ENCODE peak calls at places on chromosomes 13 and 19, in eight cellular contexts. D is lower leg skin, U is adrenal gland, S is heart left ventricle, H is breast epithelium, F is endothelial cell of umbilical vein, W is sigmoid colon, N is gastrocnemius medialis. Z is an unnamed sample.

GRCh38 chr13:26561636-26562537 is 4.4 kb downstream of the WASF3 start:
- DNase-seq in D (no peak), U (no peak), S (no peak), H (no peak), F (peak), W (no peak), N (peak), Z (no peak)

GRCh38 chr13:100544866-100545683 is 43.5 kb downstream of the GGACT start:
- DNase-seq in D (no peak), U (no peak), S (peak), H (peak), F (peak), W (no peak), N (peak), Z (no peak)

GRCh38 chr13:43036386-43037220 is 13.2 kb downstream of the DNAJC15 start:
- DNase-seq in D (no peak), U (no peak), S (peak), H (no peak), F (no peak), W (peak), N (no peak), Z (no peak)

GRCh38 chr19:28472843-28473242 is 740.1 kb downstream of the UQCRFS1 start:
- DNase-seq in D (peak), U (peak), S (no peak), H (no peak), F (no peak), W (peak), N (no peak), Z (peak)

GRCh38 chr13:80400164-80400767 is 59.3 kb upstream of the SPRY2 start:
- DNase-seq in D (no peak), U (no peak), S (no peak), H (no peak), F (no peak), W (no peak), N (no peak), Z (no peak)

GRCh38 chr19:18479964-18480723 is 41.7 kb downstream of the ELL start:
- DNase-seq in D (peak), U (peak), S (no peak), H (peak), F (peak), W (peak), N (peak), Z (peak)

GRCh38 chr19:5631511-5632240 is 8.8 kb downstream of the SAFB start:
- DNase-seq in D (no peak), U (no peak), S (no peak), H (no peak), F (no peak), W (no peak), N (no peak), Z (no peak)

GRCh38 chr13:68125087-68125480 is 894.9 kb upstream of the PCDH9 start:
- DNase-seq in D (no peak), U (no peak), S (no peak), H (no peak), F (no peak), W (no peak), N (no peak), Z (no peak)

GRCh38 chr19:45762870-45763631 is 6.0 kb downstream of the SIX5 start:
- DNase-seq in D (no peak), U (no peak), S (no peak), H (no peak), F (no peak), W (peak), N (no peak), Z (no peak)

GRCh38 chr19:35291259-35291658 is 702 bp upstream of the MAG start:
- DNase-seq in D (no peak), U (no peak), S (no peak), H (no peak), F (no peak), W (no peak), N (no peak), Z (no peak)

GRCh38 chr19:36120984-36121358 is 5.7 kb downstream of the TBCB start:
- DNase-seq in D (no peak), U (no peak), S (no peak), H (no peak), F (no peak), W (no peak), N (no peak), Z (no peak)

GRCh38 chr13:35953537-35954206 is 177.5 kb downstream of the DCLK1 start:
- DNase-seq in D (peak), U (peak), S (peak), H (peak), F (peak), W (peak), N (peak), Z (peak)

GRCh38 chr13:40812102-40812501 is 22.7 kb downstream of the SLC25A15 start:
- DNase-seq in D (no peak), U (no peak), S (no peak), H (no peak), F (no peak), W (no peak), N (no peak), Z (no peak)

GRCh38 chr19:17946965-17947784 is 14.4 kb downstream of the CCDC124 start:
- DNase-seq in D (no peak), U (no peak), S (no peak), H (no peak), F (no peak), W (no peak), N (no peak), Z (no peak)

GRCh38 chr19:5877869-5878268 is 7.5 kb upstream of the FUT5 start:
- DNase-seq in D (no peak), U (no peak), S (no peak), H (no peak), F (no peak), W (no peak), N (no peak), Z (no peak)

GRCh38 chr19:2426661-2427322 is 594 bp downstream of the TIMM13 start:
- DNase-seq in D (no peak), U (peak), S (peak), H (no peak), F (no peak), W (peak), N (peak), Z (no peak)

GRCh38 chr19:45834970-45835369 is 19.9 kb upstream of the RSPH6A start:
- DNase-seq in D (no peak), U (no peak), S (no peak), H (no peak), F (no peak), W (no peak), N (no peak), Z (no peak)

GRCh38 chr13:52001120-52001731 is 10.0 kb downstream of the ATP7B start:
- DNase-seq in D (no peak), U (no peak), S (no peak), H (no peak), F (peak), W (no peak), N (no peak), Z (no peak)

GRCh38 chr13:98828614-98829013 is 76.1 kb upstream of the SLC15A1 start:
- DNase-seq in D (no peak), U (no peak), S (no peak), H (no peak), F (no peak), W (no peak), N (no peak), Z (no peak)
- TF ChIP-seq POLR2A in D (no peak), U (no peak), S (no peak), H (no peak), F (no peak), W (no peak), N (no peak), Z (no peak)

DNA sequence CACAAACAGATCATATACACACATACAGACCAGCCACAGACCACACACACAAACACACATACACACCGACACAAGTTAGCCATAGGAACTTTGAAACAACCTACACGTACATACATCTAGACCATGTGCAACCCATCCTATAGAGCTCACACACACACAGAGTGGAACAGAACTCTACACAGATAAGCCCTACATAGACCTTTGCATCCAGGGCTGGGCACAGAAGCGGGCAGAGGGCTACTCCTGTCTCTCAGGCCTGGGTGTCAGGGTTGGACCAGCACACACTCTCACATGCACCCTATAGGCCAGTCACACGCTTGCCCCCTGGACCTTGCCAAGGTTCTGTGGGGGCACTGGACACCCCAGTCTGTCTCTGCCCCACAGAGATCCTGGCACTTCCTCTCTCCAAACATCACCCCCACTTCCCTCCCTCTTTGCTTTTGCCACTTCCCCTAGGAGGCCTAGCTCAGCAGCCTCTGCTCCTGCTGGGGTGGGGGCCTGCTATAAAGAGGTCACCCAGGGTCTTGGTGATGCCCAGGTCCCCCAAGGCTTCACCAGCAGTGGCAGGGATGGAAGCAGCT is 5.8 kb upstream of the JUNB start:
- DNase-seq in D (peak), U (no peak), S (no peak), H (no peak), F (no peak), W (no peak), N (no peak), Z (no peak)
- TF ChIP-seq POLR2A in D (no peak), U (no peak), S (no peak), H (no peak), F (no peak), W (no peak), N (no peak), Z (no peak)

GRCh38 chr19:20079487-20079886 is 1.7 kb downstream of the ZNF90 start:
- DNase-seq in D (no peak), U (no peak), S (no peak), H (no peak), F (no peak), W (no peak), N (no peak), Z (no peak)

GRCh38 chr19:20072936-20073335 is 4.9 kb upstream of the ZNF90 start:
- DNase-seq in D (no peak), U (no peak), S (no peak), H (no peak), F (no peak), W (no peak), N (no peak), Z (no peak)

GRCh38 chr19:20078696-20079095 is 896 bp downstream of the ZNF90 start:
- DNase-seq in D (no peak), U (peak), S (peak), H (no peak), F (no peak), W (peak), N (no peak), Z (peak)

DNA sequence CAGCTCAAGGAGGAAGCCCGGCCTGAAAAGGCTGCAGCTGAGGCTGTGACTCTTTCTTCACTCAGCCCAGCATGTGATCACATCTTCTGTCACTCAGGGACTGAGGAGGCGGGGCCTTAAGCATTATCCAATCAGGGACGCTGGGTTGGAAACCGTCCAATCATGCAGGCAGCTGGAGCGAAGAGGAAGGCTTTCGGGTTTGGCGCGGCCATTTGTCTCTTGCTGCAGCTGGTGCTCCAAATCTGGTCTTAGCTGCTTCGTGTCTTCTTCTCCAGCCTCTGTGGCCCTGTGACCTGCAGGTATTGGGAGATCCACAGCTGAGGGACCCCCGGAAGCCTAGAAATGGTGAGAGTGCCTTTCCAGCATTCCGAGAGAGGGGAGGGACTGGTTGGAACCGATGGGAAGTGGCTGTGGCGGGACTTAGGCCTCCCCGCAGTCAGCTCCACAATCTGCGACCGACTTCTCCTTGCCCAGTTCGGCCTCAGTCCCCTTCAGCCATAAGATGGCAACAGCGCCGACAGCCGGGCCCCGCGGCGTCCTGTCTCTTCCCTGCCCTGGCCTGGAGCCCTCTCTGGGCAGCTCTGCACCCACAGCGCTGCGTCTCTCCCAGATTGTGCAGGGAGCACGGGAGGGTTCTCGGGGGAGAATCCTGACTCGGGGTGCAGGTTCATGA is at the start of gene ZNF90:
- DNase-seq in D (peak), U (peak), S (peak), H (peak), F (peak), W (peak), N (peak), Z (peak)
- TF ChIP-seq POLR2A in D (no peak), U (no peak), S (peak), H (no peak), F (no peak), W (no peak), N (no peak), Z (no peak)

DNA sequence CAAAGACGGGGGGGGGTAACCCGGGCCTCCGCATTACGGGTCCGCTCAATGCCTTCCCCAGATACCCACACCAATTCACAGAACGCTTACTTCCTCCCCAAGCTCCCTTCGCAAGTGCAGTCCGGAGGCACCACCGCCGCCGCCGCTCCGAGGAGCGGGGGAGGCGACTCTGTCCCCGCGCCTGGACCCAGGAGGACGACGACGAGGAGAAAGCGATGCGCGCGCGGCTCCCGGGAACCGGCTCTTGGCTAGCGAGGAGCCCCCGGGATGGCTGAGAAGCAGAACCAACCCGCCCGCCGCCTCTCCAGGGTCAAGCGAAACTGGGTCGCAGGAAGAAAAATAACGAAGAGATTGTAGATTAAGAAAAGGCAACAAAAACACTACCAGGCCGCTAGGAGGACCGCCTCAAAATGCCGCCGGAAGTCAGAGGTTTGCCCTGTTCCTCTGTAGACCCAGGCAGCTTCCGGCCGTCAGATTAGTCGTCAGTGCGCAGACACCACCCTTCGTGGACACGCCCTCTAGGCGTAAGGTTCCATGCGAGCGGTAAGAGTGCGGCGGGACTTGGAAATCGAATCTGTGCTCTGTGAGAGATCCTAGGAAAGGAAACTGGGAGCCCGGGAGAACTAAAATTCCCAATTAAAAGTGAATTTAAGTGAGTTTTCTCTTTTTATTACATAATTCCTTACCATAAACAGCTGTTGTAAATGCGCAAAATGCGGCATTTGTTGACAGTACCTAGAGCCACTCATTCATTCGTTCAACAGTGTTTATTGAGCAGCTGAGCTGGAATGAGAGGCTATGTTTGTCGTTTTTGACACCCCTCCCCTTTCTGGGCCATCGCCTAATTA is at the start of gene ZC3H13:
- DNase-seq in D (peak), U (peak), S (peak), H (peak), F (peak), W (peak), N (peak), Z (peak)
- TF ChIP-seq POLR2A in D (no peak), U (peak), S (peak), H (no peak), F (peak), W (peak), N (peak), Z (peak)

GRCh38 chr19:11639602-11640471 is 42.6 kb downstream of the ZNF627 start:
- DNase-seq in D (peak), U (peak), S (peak), H (peak), F (peak), W (peak), N (peak), Z (peak)
- TF ChIP-seq POLR2A in D (no peak), U (no peak), S (no peak), H (no peak), F (no peak), W (no peak), N (no peak), Z (no peak)

DNA sequence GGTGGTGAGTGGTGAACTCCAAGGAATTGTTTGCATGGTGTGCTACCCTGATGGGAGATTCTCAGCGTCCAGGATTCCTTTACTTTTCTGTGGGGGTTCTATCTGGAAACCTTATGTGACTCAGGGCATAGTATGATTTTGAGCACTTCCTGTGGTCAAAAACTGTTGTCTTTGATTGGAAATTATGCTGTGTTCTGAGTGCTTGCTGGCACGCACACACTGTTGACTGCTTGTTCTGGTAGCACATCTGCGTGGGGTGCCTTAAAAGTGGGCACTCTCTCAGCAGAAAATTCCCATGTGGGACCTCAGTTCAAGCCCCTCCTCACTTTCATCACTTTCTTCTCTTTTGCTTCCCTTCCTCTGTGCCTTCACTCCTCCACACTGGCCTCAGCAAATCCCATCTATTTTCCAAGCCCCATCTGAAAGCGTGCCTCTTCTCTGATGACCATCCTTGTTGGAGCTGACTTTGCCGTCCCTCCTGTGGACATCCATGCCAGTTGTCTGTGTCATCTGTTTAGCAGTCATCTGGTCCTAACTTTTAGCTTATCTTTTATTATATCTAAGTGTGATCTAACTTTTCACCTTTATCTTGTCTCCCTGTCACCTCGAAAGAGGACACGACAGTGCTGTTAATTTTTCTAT is 56.4 kb upstream of the NPAS1 start:
- DNase-seq in D (no peak), U (no peak), S (no peak), H (no peak), F (peak), W (no peak), N (no peak), Z (no peak)
- TF ChIP-seq POLR2A in D (no peak), U (no peak), S (no peak), H (no peak), F (no peak), W (no peak), N (no peak), Z (no peak)

DNA sequence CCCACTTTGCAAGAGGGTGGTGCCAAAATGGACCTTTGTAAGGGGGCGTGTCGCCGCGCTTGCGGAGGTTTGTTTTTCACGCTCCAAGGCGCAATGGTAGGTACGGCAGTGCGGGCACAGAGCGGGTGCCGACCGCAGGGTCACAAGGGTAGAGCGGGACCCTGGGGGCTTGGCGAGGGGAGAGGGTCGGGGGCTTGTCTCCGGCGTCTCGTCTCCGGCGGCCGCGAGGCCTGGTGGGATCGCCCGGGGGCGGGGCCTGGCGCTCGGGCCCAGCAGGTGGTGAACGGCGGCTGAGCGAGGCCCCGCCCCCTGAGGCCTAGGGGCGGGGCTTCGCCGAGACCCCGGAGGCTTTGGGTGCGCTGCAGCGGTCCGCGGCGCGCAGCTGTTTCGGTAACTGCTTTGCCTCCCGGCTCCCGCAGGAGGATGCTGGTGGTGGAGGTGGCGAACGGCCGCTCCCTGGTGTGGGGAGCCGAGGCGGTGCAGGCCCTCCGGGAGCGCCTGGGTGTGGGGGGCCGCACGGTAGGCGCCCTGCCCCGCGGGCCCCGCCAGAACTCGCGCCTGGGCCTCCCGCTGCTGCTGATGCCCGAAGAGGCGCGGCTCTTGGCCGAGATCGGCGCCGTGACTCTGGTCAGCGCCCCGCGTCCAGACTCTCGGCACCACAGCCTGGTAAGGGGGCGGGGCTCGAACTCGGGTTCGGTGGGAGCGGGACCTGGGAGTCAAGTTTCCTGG is at the start of gene TSEN34:
- DNase-seq in D (peak), U (peak), S (peak), H (peak), F (no peak), W (no peak), N (no peak), Z (peak)
- TF ChIP-seq POLR2A in D (no peak), U (peak), S (peak), H (no peak), F (no peak), W (peak), N (peak), Z (peak)